ENCODE peak calls at places on chromosomes 12 and 14, in seven cellular contexts. One of them, this sample, is unnamed.

GRCh38 chr14:99730876-99731351 is 46.8 kb downstream of the CYP46A1 start:
- DNase-seq in H1: no peak
- DNase-seq in trophoblast cell: no peak
- DNase-seq in neuronal stem cell: no peak
- DNase-seq in IMR-90: no peak
- DNase-seq in H9: no peak
- DNase-seq in mesenchymal stem cell: no peak
- DNase-seq in this sample: no peak

GRCh38 chr12:114011711-114012110 is 45.6 kb upstream of the RBM19 start:
- DNase-seq in mesenchymal stem cell: no peak
- DNase-seq in trophoblast cell: no peak
- DNase-seq in H1: no peak
- DNase-seq in IMR-90: no peak
- DNase-seq in neuronal stem cell: no peak
- DNase-seq in H9: no peak
- DNase-seq in this sample: peak; percentile 3

GRCh38 chr12:52835271-52836041 is 1.3 kb upstream of the KRT79 start:
- DNase-seq in neuronal stem cell: no peak
- DNase-seq in trophoblast cell: no peak
- DNase-seq in H9: peak; percentile 21
- DNase-seq in mesenchymal stem cell: no peak
- DNase-seq in IMR-90: no peak
- DNase-seq in H1: no peak
- DNase-seq in this sample: no peak

GRCh38 chr12:95789126-95790024 is 1.2 kb downstream of the NTN4 start:
- DNase-seq in H1: no peak
- DNase-seq in trophoblast cell: no peak
- DNase-seq in IMR-90: peak; percentile 13
- DNase-seq in neuronal stem cell: peak; percentile 27
- DNase-seq in H9: peak; percentile 67
- DNase-seq in mesenchymal stem cell: peak; percentile 15
- DNase-seq in this sample: peak; percentile 37

GRCh38 chr14:53209370-53209769 is 56.2 kb upstream of the DDHD1 start:
- DNase-seq in IMR-90: no peak
- DNase-seq in trophoblast cell: no peak
- DNase-seq in H1: no peak
- DNase-seq in mesenchymal stem cell: no peak
- DNase-seq in H9: no peak
- DNase-seq in neuronal stem cell: no peak
- DNase-seq in this sample: no peak

GRCh38 chr12:107761502-107761904 is 566 bp upstream of the PRDM4 start:
- DNase-seq in H9: peak; percentile 57
- DNase-seq in trophoblast cell: no peak
- DNase-seq in neuronal stem cell: no peak
- DNase-seq in H1: no peak
- DNase-seq in IMR-90: no peak
- DNase-seq in mesenchymal stem cell: no peak
- DNase-seq in this sample: peak; percentile 52

GRCh38 chr12:28017126-28017872 is 44.8 kb upstream of the PTHLH start:
- DNase-seq in H1: no peak
- DNase-seq in H9: no peak
- DNase-seq in trophoblast cell: no peak
- DNase-seq in neuronal stem cell: no peak
- DNase-seq in IMR-90: no peak
- DNase-seq in mesenchymal stem cell: no peak
- DNase-seq in this sample: no peak

GRCh38 chr12:10212623-10213131 is at the start of gene GABARAPL1:
- DNase-seq in trophoblast cell: peak; percentile 77
- DNase-seq in neuronal stem cell: peak; percentile 76
- DNase-seq in mesenchymal stem cell: peak; percentile 94
- DNase-seq in H1: no peak
- DNase-seq in IMR-90: peak; percentile 82
- DNase-seq in H9: peak; percentile 83
- DNase-seq in this sample: peak; percentile 86

GRCh38 chr12:19203539-19204506 is 74.3 kb downstream of the PLEKHA5 start:
- DNase-seq in trophoblast cell: no peak
- DNase-seq in H9: no peak
- DNase-seq in IMR-90: no peak
- DNase-seq in mesenchymal stem cell: no peak
- DNase-seq in neuronal stem cell: no peak
- DNase-seq in H1: no peak
- DNase-seq in this sample: no peak

GRCh38 chr12:45433441-45433868 is 217.6 kb downstream of the ANO6 start:
- DNase-seq in H9: peak; percentile 81
- DNase-seq in trophoblast cell: peak; percentile 79
- DNase-seq in IMR-90: no peak
- DNase-seq in mesenchymal stem cell: no peak
- DNase-seq in neuronal stem cell: peak; percentile 50
- DNase-seq in H1: peak; percentile 72
- DNase-seq in this sample: peak; percentile 98

GRCh38 chr12:116157845-116158267 is 119.6 kb downstream of the MED13L start:
- DNase-seq in mesenchymal stem cell: no peak
- DNase-seq in IMR-90: no peak
- DNase-seq in H1: no peak
- DNase-seq in neuronal stem cell: no peak
- DNase-seq in H9: no peak
- DNase-seq in trophoblast cell: no peak
- DNase-seq in this sample: peak; percentile 69

GRCh38 chr12:78245111-78245510 is 414.4 kb downstream of the NAV3 start:
- DNase-seq in H1: no peak
- DNase-seq in IMR-90: no peak
- DNase-seq in H9: no peak
- DNase-seq in neuronal stem cell: no peak
- DNase-seq in mesenchymal stem cell: no peak
- DNase-seq in trophoblast cell: no peak
- DNase-seq in this sample: no peak

GRCh38 chr14:97723834-97724770 is 926.9 kb downstream of the VRK1 start:
- DNase-seq in IMR-90: no peak
- DNase-seq in trophoblast cell: no peak
- DNase-seq in neuronal stem cell: no peak
- DNase-seq in H9: no peak
- DNase-seq in mesenchymal stem cell: no peak
- DNase-seq in H1: no peak
- DNase-seq in this sample: no peak

GRCh38 chr14:28515571-28515970 is 251.0 kb upstream of the FOXG1 start:
- DNase-seq in H9: no peak
- DNase-seq in IMR-90: peak; percentile 0
- DNase-seq in mesenchymal stem cell: no peak
- DNase-seq in neuronal stem cell: no peak
- DNase-seq in H1: no peak
- DNase-seq in trophoblast cell: no peak
- DNase-seq in this sample: no peak

GRCh38 chr12:112370156-112370555 is 12.1 kb downstream of the HECTD4 start:
- DNase-seq in trophoblast cell: no peak
- DNase-seq in H1: no peak
- DNase-seq in IMR-90: peak; percentile 61
- DNase-seq in H9: no peak
- DNase-seq in neuronal stem cell: no peak
- DNase-seq in mesenchymal stem cell: peak; percentile 33
- DNase-seq in this sample: no peak

GRCh38 chr12:11162494-11162893 is 8.5 kb upstream of the SMIM10L1 start:
- DNase-seq in mesenchymal stem cell: no peak
- DNase-seq in neuronal stem cell: no peak
- DNase-seq in H9: no peak
- DNase-seq in trophoblast cell: no peak
- DNase-seq in H1: no peak
- DNase-seq in IMR-90: no peak
- DNase-seq in this sample: peak; percentile 40

GRCh38 chr14:104223101-104223809 is 84.9 kb downstream of the KIF26A start:
- DNase-seq in neuronal stem cell: no peak
- DNase-seq in trophoblast cell: no peak
- DNase-seq in mesenchymal stem cell: peak; percentile 8
- DNase-seq in IMR-90: no peak
- DNase-seq in H9: no peak
- DNase-seq in H1: no peak
- DNase-seq in this sample: peak; percentile 45

GRCh38 chr14:103880986-103881926 is 33.9 kb upstream of the PPP1R13B start:
- DNase-seq in neuronal stem cell: no peak
- DNase-seq in IMR-90: no peak
- DNase-seq in H1: no peak
- DNase-seq in mesenchymal stem cell: no peak
- DNase-seq in H9: no peak
- DNase-seq in trophoblast cell: no peak
- DNase-seq in this sample: no peak

GRCh38 chr12:31773223-31773750 is 44.5 kb upstream of the AMN1 start:
- DNase-seq in H1: no peak
- DNase-seq in trophoblast cell: no peak
- DNase-seq in H9: no peak
- DNase-seq in IMR-90: no peak
- DNase-seq in neuronal stem cell: no peak
- DNase-seq in mesenchymal stem cell: peak; percentile 55
- DNase-seq in this sample: peak; percentile 68

GRCh38 chr12:2957816-2958431 is 1.3 kb upstream of the TEAD4 start:
- DNase-seq in H1: no peak
- DNase-seq in IMR-90: no peak
- DNase-seq in trophoblast cell: no peak
- DNase-seq in mesenchymal stem cell: no peak
- DNase-seq in H9: no peak
- DNase-seq in neuronal stem cell: no peak
- DNase-seq in this sample: no peak

DNA sequence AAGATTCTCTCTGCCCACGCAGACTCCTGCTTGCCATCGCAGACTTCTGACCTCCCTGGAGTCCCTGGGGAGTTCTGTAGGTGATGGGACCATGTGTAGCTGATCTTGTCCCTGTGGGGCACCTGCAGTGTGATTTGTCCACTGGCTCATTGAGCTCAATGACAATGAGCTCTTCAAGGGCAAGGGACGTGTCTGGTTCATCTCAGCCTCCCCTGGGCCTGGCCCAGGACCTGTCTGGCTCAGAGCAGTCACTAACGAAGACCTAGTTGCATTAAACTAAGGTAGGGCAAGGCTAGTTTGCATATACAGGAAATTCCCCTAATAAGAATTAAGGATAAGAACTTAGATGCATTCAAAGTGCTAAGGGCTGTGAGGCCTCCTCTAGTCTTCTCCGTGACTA is 245.5 kb upstream of the NOS1 start:
- DNase-seq in H9: no peak
- DNase-seq in mesenchymal stem cell: no peak
- DNase-seq in IMR-90: no peak
- DNase-seq in H1: no peak
- DNase-seq in trophoblast cell: no peak
- DNase-seq in neuronal stem cell: no peak
- DNase-seq in this sample: no peak
- H4K8ac ChIP-seq in H9: no peak overlapping the region
- H4K8ac ChIP-seq in mesenchymal stem cell: no peak overlapping the region
- H4K8ac ChIP-seq in IMR-90: no peak overlapping the region
- H4K8ac ChIP-seq in H1: no peak overlapping the region
- H4K8ac ChIP-seq in trophoblast cell: no peak overlapping the region
- H4K8ac ChIP-seq in neuronal stem cell: no peak overlapping the region
- H4K8ac ChIP-seq in this sample: no peak overlapping the region

DNA sequence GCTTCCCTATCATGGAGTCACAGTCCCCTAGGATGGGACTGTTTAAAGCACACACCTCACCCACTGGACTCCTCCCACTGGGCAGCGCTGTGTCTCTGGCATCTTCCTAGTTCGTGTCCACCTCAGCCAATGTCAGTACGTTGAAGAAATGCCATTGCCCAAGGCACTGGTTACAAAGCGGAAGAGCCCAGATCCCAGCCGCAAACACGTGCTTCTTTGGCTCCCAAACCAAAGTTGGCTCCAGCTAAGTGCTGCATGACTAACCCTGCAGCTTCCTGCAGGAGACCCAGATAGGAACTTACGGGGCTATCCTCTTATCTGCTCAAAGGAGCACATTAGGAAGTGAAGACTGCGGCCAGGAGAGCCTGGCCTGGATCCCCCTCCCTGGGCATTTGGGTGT is 9.3 kb downstream of the SYNE3 start:
- DNase-seq in neuronal stem cell: no peak
- DNase-seq in H9: no peak
- DNase-seq in trophoblast cell: peak; percentile 89
- DNase-seq in H1: no peak
- DNase-seq in mesenchymal stem cell: peak; percentile 94
- DNase-seq in IMR-90: peak; percentile 94
- DNase-seq in this sample: peak; percentile 55
- H2BK5ac ChIP-seq in neuronal stem cell: no peak overlapping the region
- H2BK5ac ChIP-seq in H9: no peak overlapping the region
- H2BK5ac ChIP-seq in trophoblast cell: no peak overlapping the region
- H2BK5ac ChIP-seq in H1: no peak overlapping the region
- H2BK5ac ChIP-seq in mesenchymal stem cell: no peak overlapping the region
- H2BK5ac ChIP-seq in IMR-90: peak overlapping the region; percentile 21
- H2BK5ac ChIP-seq in this sample: no peak overlapping the region

DNA sequence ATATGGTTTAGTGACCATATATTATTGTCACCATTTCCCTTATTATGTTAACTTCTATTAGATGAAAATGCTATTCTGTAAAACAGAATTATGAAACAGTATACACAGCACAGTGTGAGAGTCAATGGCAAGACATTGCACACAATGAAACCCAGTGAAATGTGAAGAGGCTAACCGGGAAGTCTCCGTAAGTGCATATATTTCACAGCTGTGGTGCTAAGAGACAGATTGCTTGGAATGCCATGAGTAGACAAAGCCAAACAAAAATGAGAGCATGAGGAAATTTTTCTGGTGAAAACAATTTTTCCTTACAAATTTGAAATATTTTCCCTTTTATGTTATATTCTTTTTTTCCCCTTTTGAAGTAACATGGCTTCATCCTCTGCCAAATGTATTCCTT is 49.4 kb downstream of the DYRK2 start:
- DNase-seq in H1: no peak
- DNase-seq in H9: no peak
- DNase-seq in mesenchymal stem cell: peak; percentile 51
- DNase-seq in IMR-90: no peak
- DNase-seq in neuronal stem cell: no peak
- DNase-seq in trophoblast cell: no peak
- DNase-seq in this sample: no peak
- H4K8ac ChIP-seq in H1: no peak overlapping the region
- H4K8ac ChIP-seq in H9: no peak overlapping the region
- H4K8ac ChIP-seq in mesenchymal stem cell: no peak overlapping the region
- H4K8ac ChIP-seq in IMR-90: no peak overlapping the region
- H4K8ac ChIP-seq in neuronal stem cell: no peak overlapping the region
- H4K8ac ChIP-seq in trophoblast cell: no peak overlapping the region
- H4K8ac ChIP-seq in this sample: no peak overlapping the region

GRCh38 chr12:8493084-8493483 is 20.2 kb upstream of the CLEC4D start:
- DNase-seq in neuronal stem cell: no peak
- DNase-seq in mesenchymal stem cell: peak; percentile 1
- DNase-seq in H1: no peak
- DNase-seq in trophoblast cell: no peak
- DNase-seq in IMR-90: no peak
- DNase-seq in H9: no peak
- DNase-seq in this sample: no peak

DNA sequence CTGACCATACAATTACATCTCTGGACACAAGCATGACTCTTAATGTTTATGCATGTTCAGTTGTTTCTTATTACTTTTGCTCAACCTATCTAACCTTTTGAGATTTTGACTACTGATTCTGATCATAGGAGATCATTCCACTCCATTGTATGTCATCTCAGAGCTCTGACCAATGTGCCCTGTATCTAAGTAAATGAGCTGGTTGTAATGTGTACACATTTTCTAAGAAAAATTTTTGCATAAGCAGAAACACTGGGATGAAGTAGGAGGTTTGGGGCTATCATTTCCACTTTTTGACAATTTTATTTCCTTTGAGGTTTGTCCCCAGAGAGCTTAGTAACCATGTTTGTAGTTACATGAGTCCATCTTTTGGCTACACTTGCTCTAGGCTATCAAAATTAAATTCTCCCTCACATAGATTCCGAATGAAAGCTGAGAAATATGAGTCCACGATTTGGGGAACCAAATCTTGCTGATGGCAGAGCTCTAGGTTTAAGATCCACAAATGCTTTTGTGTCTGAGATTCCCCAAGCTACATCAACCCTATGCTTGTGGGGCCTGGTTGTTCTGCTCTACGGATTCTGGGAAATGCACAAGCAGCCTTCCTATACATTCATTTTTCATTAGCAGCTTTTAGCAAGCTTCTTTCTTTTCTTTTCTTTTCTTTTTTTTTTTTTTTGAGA is 21.3 kb upstream of the CLEC4D start:
- DNase-seq in neuronal stem cell: no peak
- DNase-seq in H9: no peak
- DNase-seq in H1: no peak
- DNase-seq in IMR-90: no peak
- DNase-seq in trophoblast cell: no peak
- DNase-seq in mesenchymal stem cell: no peak
- DNase-seq in this sample: no peak
- H2BK5ac ChIP-seq in neuronal stem cell: no peak overlapping the region
- H2BK5ac ChIP-seq in H9: no peak overlapping the region
- H2BK5ac ChIP-seq in H1: no peak overlapping the region
- H2BK5ac ChIP-seq in IMR-90: no peak overlapping the region
- H2BK5ac ChIP-seq in trophoblast cell: no peak overlapping the region
- H2BK5ac ChIP-seq in mesenchymal stem cell: no peak overlapping the region
- H2BK5ac ChIP-seq in this sample: no peak overlapping the region

This sample was measured in mesendoderm.